ENCODE peak calls at places on chromosomes 16 and 17, in ten cellular contexts. P, H, Z, O, K, M, F, G, J and X are unnamed samples.

GRCh38 chr17:40355123-40355803 is 9.3 kb downstream of the GJD3 start:
- DNase-seq in P (peak), H (peak), Z (peak), O (no peak), K (peak), M (peak), F (peak), G (peak), J (peak), X (peak)

GRCh38 chr17:2634361-2634960 is 41.0 kb downstream of the PAFAH1B1 start:
- DNase-seq in P (peak), H (no peak), Z (no peak), O (peak), K (no peak), M (peak), F (no peak), G (peak), J (no peak), X (no peak)

GRCh38 chr17:411416-412120 is 59.0 kb upstream of the RPH3AL start:
- DNase-seq in P (no peak), H (no peak), Z (no peak), O (no peak), K (no peak), M (no peak), F (no peak), G (no peak), J (no peak), X (no peak)

GRCh38 chr17:1069847-1070246 is 72.9 kb downstream of the TIMM22 start:
- DNase-seq in P (no peak), H (no peak), Z (no peak), O (no peak), K (no peak), M (no peak), F (no peak), G (no peak), J (no peak), X (no peak)

GRCh38 chr16:14289692-14290340 is 218.7 kb downstream of the MRTFB start:
- DNase-seq in P (peak), H (no peak), Z (peak), O (no peak), K (no peak), M (peak), F (peak), G (peak), J (no peak), X (no peak)

GRCh38 chr17:61155590-61156181 is 244.0 kb upstream of the TBX2 start:
- DNase-seq in P (no peak), H (no peak), Z (no peak), O (no peak), K (no peak), M (no peak), F (no peak), G (no peak), J (no peak), X (no peak)

GRCh38 chr17:67514998-67515397 is 137.9 kb downstream of the PITPNC1 start:
- DNase-seq in P (no peak), H (peak), Z (no peak), O (no peak), K (no peak), M (no peak), F (no peak), G (no peak), J (no peak), X (no peak)

GRCh38 chr16:78460428-78460827 is 361.0 kb downstream of the WWOX start:
- DNase-seq in P (peak), H (no peak), Z (no peak), O (no peak), K (no peak), M (no peak), F (no peak), G (no peak), J (no peak), X (no peak)

DNA sequence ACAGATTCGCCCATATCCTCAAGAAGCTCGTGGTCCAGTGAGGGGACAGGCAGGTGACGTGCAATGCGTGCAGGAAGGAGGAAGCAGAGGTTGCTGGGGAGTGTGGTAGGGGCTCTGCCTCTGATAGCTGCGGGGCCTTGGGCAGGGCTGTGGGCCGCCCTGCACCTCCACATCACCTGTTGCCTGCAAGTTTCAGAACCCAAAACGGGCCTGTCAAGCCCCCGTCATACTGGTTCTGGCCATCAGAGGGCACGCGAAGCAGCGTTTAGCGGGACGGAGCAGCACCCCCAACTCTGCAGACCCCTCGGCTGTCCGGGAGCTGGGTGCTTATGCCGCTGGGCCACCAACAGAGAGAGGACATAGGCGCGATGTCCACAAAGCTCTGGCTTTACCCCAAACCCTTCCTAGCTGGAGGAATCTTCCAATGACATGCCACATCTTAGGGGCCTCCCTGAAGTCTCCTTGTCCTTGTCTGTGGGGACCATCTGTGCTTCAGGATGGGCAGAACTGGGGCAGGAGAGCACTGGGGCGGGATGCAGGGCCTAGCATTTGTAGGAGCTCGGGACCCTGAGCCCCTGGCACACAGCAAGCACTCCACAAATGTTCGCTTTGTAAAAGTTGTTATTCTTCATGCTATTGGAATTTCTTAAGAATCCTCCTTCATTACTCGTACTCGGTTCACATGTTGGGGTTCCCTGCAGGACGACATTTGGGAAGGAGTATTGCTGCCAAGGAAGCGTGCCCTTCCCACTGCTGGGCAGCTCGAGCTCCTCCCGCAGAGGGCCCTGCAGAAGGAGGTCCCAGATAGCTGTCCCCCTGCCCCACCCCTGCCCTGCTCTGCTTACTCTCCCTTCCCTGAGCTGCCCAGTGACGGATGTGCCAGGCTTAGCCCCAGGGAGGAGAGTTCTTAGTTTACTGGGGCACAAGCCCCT is 64.3 kb downstream of the CNGB1 start:
- DNase-seq in P (no peak), H (no peak), Z (no peak), O (peak), K (no peak), M (peak), F (peak), G (no peak), J (no peak), X (no peak)
- TF ChIP-seq CTCF in P (no peak), H (peak), Z (peak), O (peak), K (peak), M (peak), F (peak), G (peak), J (peak), X (peak)

GRCh38 chr17:6209829-6210228 is 139.7 kb downstream of the WSCD1 start:
- DNase-seq in P (no peak), H (no peak), Z (no peak), O (no peak), K (no peak), M (no peak), F (no peak), G (no peak), J (no peak), X (no peak)

GRCh38 chr17:6218333-6218732 is 148.2 kb downstream of the WSCD1 start:
- DNase-seq in P (no peak), H (no peak), Z (no peak), O (no peak), K (no peak), M (no peak), F (no peak), G (no peak), J (no peak), X (no peak)

GRCh38 chr17:6213859-6214258 is 143.7 kb downstream of the WSCD1 start:
- DNase-seq in P (no peak), H (no peak), Z (no peak), O (no peak), K (no peak), M (no peak), F (no peak), G (no peak), J (no peak), X (no peak)

GRCh38 chr17:6212766-6213165 is 142.6 kb downstream of the WSCD1 start:
- DNase-seq in P (no peak), H (no peak), Z (no peak), O (no peak), K (no peak), M (no peak), F (no peak), G (no peak), J (no peak), X (no peak)

GRCh38 chr17:6215071-6216035 is 145.2 kb downstream of the WSCD1 start:
- DNase-seq in P (no peak), H (no peak), Z (no peak), O (no peak), K (no peak), M (no peak), F (no peak), G (no peak), J (no peak), X (no peak)
- TF ChIP-seq CTCF in P (no peak), H (no peak), Z (no peak), O (no peak), K (no peak), M (no peak), F (no peak), G (no peak), J (no peak), X (no peak)

DNA sequence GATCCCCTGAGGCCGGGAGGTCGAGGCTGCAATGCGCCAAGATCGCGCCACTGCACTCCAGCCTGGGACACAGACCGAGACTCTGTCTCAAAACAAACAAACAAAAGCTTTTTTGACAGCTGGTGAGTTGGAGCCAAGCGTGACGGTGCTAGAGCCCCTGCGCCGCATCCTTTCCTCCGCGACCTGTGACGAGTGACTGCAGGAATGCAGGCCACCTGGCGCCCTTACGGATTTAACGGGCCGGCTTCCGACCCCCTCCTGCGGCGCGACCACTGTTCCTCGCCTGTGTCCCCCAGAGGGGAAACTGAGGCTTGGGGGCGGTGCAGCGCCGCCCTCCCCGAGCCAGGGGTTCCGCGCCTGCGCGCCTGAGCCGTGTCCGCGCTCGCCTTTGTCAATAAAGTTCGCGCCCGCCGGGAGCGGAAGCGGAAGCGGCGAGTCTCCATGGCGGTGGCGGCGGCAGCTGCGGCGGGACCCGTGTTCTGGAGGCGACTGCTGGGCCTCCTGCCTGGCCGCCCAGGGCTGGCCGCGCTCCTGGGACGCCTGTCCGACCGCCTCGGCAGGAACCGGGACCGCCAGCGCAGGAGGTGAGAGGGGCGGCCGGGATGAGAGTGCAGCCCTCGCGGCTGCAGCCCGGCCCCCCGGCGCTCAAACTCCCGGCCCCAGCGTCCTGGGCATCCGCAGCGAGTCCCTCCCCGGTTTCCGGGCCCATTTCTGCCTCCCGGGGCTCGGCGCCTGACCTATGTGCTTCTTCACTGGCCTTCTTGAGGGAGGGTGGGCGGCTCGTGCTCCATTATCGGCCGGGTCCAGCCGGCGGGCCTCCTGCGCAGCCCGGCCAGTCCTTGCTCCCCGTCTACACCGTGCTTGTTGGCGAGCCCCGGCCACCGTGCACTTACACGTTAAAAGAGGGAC is at the start of gene PGS1:
- DNase-seq in P (peak), H (peak), Z (peak), O (peak), K (peak), M (peak), F (peak), G (peak), J (peak), X (peak)
- TF ChIP-seq CTCF in P (peak), H (no peak), Z (no peak), O (no peak), K (no peak), M (no peak), F (peak), G (no peak), J (no peak), X (no peak)

GRCh38 chr16:70470927-70471341 is 16.5 kb downstream of the FCSK start:
- DNase-seq in P (peak), H (no peak), Z (no peak), O (peak), K (peak), M (no peak), F (no peak), G (no peak), J (no peak), X (no peak)
- TF ChIP-seq CTCF in P (peak), H (peak), Z (peak), O (peak), K (peak), M (peak), F (peak), G (no peak), J (peak), X (no peak)

GRCh38 chr16:56266981-56267607 is 75.8 kb downstream of the GNAO1 start:
- DNase-seq in P (no peak), H (no peak), Z (no peak), O (no peak), K (no peak), M (no peak), F (no peak), G (no peak), J (no peak), X (no peak)

GRCh38 chr16:56268799-56269198 is 77.5 kb downstream of the GNAO1 start:
- DNase-seq in P (no peak), H (no peak), Z (no peak), O (no peak), K (no peak), M (no peak), F (no peak), G (no peak), J (no peak), X (no peak)

GRCh38 chr16:56269276-56269675 is 78.0 kb downstream of the GNAO1 start:
- DNase-seq in P (no peak), H (no peak), Z (no peak), O (no peak), K (no peak), M (peak), F (no peak), G (no peak), J (no peak), X (no peak)

GRCh38 chr16:56265746-56266145 is 74.5 kb downstream of the GNAO1 start:
- DNase-seq in P (no peak), H (no peak), Z (no peak), O (no peak), K (no peak), M (no peak), F (no peak), G (no peak), J (no peak), X (no peak)

GRCh38 chr16:56267888-56268287 is 76.6 kb downstream of the GNAO1 start:
- DNase-seq in P (no peak), H (no peak), Z (no peak), O (no peak), K (no peak), M (no peak), F (no peak), G (no peak), J (no peak), X (no peak)
- TF ChIP-seq CTCF in P (no peak), H (no peak), Z (no peak), O (no peak), K (no peak), M (no peak), F (no peak), G (no peak), J (no peak), X (no peak)

DNA sequence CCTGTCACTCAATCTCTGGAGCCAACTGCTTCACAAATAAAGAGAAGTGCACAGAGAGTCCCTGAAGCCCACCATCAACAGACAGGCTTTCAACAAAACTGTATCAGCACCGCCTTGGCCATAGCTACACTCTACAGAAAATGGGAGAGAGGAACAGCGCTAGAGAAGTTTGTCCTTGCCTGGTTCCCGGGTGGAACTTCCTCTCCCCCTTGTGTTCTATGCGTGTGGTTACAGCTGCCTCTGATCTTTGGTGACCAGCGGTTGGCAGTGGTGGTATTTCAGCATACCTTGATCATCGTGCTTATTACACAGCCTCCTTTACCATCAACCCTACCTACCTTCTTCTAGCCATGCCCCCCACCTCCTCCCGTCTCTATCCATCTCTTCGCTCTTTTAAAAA is 91.4 kb upstream of the CCL2 start:
- DNase-seq in P (no peak), H (no peak), Z (peak), O (peak), K (peak), M (peak), F (no peak), G (no peak), J (no peak), X (no peak)
- TF ChIP-seq CTCF in P (peak), H (no peak), Z (peak), O (peak), K (peak), M (peak), F (peak), G (peak), J (peak), X (no peak)

GRCh38 chr17:81295678-81296381 is 723 bp upstream of the SLC38A10 start:
- DNase-seq in P (peak), H (peak), Z (peak), O (peak), K (peak), M (peak), F (peak), G (peak), J (peak), X (no peak)
- TF ChIP-seq CTCF in P (peak), H (peak), Z (peak), O (peak), K (peak), M (peak), F (peak), G (peak), J (peak), X (no peak)

GRCh38 chr16:87337247-87337646 is 20.1 kb upstream of the C16orf95 start:
- DNase-seq in P (no peak), H (no peak), Z (no peak), O (no peak), K (no peak), M (no peak), F (no peak), G (no peak), J (no peak), X (no peak)
- TF ChIP-seq CTCF in P (no peak), H (no peak), Z (no peak), O (no peak), K (no peak), M (no peak), F (no peak), G (no peak), J (no peak), X (no peak)

DNA sequence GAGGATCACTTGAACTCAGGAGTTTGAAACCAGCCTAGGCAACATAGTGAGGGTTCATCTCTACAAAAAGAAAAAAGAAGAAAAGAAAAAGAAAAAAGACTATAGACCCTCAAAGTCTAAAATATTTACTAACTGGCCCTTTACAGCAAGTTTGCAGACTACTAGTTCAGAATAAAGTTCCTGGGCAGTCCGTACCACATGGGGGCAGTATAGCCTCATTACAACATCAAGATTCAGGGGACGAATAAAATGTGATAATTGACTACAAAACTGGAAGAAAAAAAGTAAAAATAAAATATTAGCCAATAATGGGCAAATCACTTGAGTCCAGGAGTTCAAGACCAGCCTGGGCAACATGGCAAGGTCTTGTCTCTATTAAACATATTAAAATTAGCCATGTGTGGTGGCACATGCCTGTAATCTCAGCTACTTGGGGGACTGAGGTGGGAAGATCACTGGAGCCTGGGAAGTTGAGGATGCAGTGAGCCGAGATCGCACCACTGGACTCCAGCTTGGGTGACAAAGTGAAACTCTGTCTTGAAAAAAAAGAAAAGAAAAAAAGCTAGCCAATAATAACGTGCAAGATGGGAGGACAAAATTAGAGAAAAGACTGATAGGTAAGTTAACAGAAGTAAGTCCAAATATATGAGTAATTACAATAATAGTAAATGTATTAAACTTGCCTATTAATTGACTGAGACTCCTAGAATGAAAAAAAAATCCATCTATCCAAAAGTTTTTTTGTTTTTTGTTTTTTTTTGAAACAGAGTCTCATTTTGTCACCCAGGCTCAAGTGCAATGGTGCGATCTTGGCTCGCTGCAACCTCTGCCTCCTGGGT is 129.4 kb upstream of the SEC14L1 start:
- DNase-seq in P (peak), H (no peak), Z (peak), O (peak), K (peak), M (peak), F (peak), G (peak), J (no peak), X (peak)
- TF ChIP-seq CTCF in P (peak), H (peak), Z (peak), O (peak), K (peak), M (peak), F (peak), G (peak), J (peak), X (peak)